ENCODE peak calls at places on chromosomes 1 and 21, in seven cellular contexts. R, V, O, P, E, S and F are unnamed samples.

GRCh38 chr21:42417533-42417932 is 13.8 kb downstream of the UBASH3A start:
- DNase-seq in R (no peak), V (no peak), O (no peak), P (no peak), E (no peak), S (no peak), F (no peak)

GRCh38 chr1:178632619-178633018 is 92.4 kb upstream of the RALGPS2 start:
- DNase-seq in R (no peak), V (no peak), O (no peak), P (no peak), E (no peak), S (no peak), F (no peak)

GRCh38 chr1:218585565-218586184 is 240.5 kb downstream of the TGFB2 start:
- DNase-seq in R (peak), V (no peak), O (no peak), P (peak), E (no peak), S (no peak), F (no peak)

GRCh38 chr1:2585318-2586092 is 1.1 kb upstream of the PRXL2B start:
- DNase-seq in R (peak), V (peak), O (peak), P (peak), E (peak), S (peak), F (peak)

GRCh38 chr1:209095627-209096595 is 487.6 kb upstream of the CAMK1G start:
- DNase-seq in R (no peak), V (no peak), O (no peak), P (peak), E (no peak), S (no peak), F (no peak)

GRCh38 chr1:20712210-20712577 is 5.6 kb downstream of the KIF17 start:
- DNase-seq in R (no peak), V (no peak), O (no peak), P (no peak), E (no peak), S (no peak), F (peak)

GRCh38 chr1:243513726-243514491 is 258.1 kb downstream of the SDCCAG8 start:
- DNase-seq in R (no peak), V (no peak), O (no peak), P (no peak), E (no peak), S (no peak), F (no peak)

GRCh38 chr1:62092126-62092525 is 102.5 kb upstream of the L1TD1 start:
- DNase-seq in R (no peak), V (no peak), O (no peak), P (no peak), E (no peak), S (no peak), F (no peak)

GRCh38 chr1:170661646-170662411 is 2.1 kb upstream of the PRRX1 start:
- DNase-seq in R (no peak), V (no peak), O (peak), P (peak), E (no peak), S (no peak), F (no peak)

GRCh38 chr1:12546771-12547585 is 71.0 kb downstream of the DHRS3 start:
- DNase-seq in R (peak), V (no peak), O (peak), P (no peak), E (no peak), S (no peak), F (no peak)

GRCh38 chr1:47175227-47175934 is 14.5 kb downstream of the PDZK1IP1 start:
- DNase-seq in R (no peak), V (no peak), O (peak), P (peak), E (peak), S (peak), F (peak)

DNA sequence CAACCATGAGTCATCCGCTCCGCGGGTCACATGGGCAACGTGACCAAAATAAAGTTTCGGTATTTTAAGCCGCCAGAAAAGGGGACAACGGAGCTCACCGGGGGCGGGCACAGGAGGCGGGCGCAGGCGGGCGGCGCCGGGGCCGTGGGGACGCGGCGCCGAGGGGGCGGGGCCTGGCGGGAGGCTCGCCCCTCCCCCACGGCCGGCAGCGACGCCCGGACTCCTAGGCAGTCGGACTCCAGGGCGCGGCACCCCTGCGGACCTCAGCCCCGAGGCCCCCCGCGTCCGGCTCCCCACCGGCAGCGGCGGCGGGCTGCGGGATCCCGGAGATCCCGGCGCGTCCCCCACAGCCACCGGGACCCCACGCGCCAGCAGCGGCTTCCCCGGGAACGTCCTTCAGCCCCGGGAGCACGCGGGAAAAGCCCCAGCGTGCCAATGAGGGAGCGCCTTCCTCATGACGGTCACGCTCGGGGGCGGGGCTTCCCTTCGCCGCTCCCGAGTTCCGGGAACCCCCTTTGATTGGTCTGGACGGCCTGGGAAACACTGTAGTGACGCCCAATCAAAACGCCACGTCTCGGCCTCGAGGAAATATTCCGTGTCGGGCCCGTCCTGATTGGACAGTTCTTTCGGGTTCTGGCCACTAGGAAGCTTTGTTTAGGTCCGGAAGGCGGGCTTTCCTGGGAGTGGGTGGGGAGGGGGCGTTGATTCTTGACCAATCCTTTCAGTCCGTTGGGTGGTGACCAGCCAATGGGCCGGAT is 515 bp upstream of the CAMTA1 start:
- DNase-seq in R (peak), V (peak), O (peak), P (peak), E (peak), S (peak), F (peak)
- TF ChIP-seq POLR2A in R (peak), V (peak), O (peak), P (peak), E (no peak), S (peak), F (peak)

GRCh38 chr1:116748272-116748671 is 6.0 kb upstream of the CD2 start:
- DNase-seq in R (no peak), V (no peak), O (no peak), P (no peak), E (no peak), S (no peak), F (no peak)

GRCh38 chr1:116755036-116755435 is 806 bp downstream of the CD2 start:
- DNase-seq in R (no peak), V (no peak), O (no peak), P (no peak), E (no peak), S (no peak), F (no peak)

GRCh38 chr1:116754203-116754977 is at the start of gene CD2:
- DNase-seq in R (no peak), V (no peak), O (no peak), P (no peak), E (peak), S (no peak), F (no peak)

GRCh38 chr1:116751626-116752025 is 2.6 kb upstream of the CD2 start:
- DNase-seq in R (no peak), V (no peak), O (no peak), P (no peak), E (no peak), S (no peak), F (no peak)

GRCh38 chr1:116751149-116751548 is 3.1 kb upstream of the CD2 start:
- DNase-seq in R (no peak), V (no peak), O (no peak), P (no peak), E (no peak), S (no peak), F (no peak)
- TF ChIP-seq POLR2A in R (no peak), V (no peak), O (no peak), P (no peak), E (no peak), S (no peak), F (no peak)

DNA sequence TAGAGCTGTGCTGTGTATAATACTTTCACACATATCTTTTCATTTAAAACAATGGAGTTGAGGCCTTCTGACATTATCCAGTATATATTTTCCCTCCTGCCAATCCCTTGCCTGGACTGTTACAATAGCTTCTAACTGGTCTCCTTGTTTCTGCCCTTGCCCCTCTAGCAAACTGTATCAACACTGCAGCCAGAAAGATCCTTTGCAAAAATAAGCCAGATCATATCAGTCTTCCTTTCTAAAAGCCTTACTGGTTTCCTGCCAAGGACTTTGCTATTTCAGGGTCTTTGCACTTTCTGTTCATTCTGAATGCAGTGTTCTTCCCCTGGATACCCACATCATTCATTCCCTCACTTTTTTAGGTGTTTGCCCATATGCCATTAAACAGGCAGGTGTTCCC is 370.1 kb downstream of the PTBP2 start:
- DNase-seq in R (no peak), V (no peak), O (no peak), P (no peak), E (no peak), S (no peak), F (no peak)
- TF ChIP-seq POLR2A in R (no peak), V (no peak), O (no peak), P (no peak), E (no peak), S (no peak), F (no peak)

DNA sequence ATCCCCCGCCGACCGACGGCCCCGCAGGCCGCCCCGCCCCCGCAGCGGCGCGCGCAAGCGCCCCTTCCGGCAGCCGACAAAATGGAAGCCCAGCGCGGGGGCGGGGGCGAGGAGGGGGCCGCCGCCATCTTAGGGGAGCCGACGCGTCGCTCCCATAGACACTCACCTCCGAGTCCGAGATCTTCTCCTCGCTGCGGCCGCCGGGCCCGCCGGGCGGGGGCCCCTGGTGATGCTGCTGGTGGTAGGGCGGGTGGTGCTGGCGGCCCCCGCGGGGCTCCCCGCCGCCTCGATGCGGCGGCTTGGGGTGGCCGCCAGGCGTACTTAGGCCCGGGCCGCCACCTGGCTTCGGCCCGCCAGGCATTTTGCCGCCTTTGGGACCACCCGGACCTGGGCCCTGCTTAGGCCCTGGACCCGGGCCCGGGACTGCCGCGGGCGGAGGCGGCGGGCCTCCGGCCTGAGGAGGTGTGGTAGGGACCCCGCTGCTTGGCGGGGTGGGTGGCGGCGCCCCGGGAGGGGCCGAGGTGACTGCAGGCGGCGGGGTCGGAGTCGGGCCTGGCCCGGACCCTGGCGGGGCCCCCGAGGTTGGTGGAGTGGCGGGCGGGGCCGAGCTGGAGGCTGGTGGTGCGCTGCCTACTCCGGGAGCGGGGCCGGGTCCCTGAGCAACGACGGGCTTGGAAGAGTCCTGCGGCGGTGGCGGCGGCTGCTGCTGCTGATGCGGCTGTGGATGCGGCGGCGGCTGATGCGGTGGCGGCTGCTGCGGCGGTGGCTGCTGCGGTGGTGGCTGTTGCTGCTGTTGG is 691 bp downstream of the SFPQ start:
- DNase-seq in R (peak), V (peak), O (peak), P (peak), E (peak), S (peak), F (peak)
- TF ChIP-seq POLR2A in R (no peak), V (peak), O (no peak), P (peak), E (no peak), S (peak), F (no peak)